ENCODE peak calls at places on chromosomes 13 and 19, in six cellular contexts. One of them, this sample, is unnamed. For H3K9me3, the result is how much of the 10 kb centered on the place peaks cover.

GRCh38 chr19:14061751-14062557 is at the start of gene PALM3:
- DNase-seq in breast epithelium: peak
- DNase-seq in tibial nerve: no peak
- DNase-seq in sigmoid colon: no peak
- DNase-seq in uterus: no peak
- DNase-seq in stomach: peak
- DNase-seq in this sample: no peak

GRCh38 chr19:19095691-19096090 is 31.9 kb downstream of the SLC25A42 start:
- DNase-seq in sigmoid colon: no peak
- DNase-seq in tibial nerve: no peak
- DNase-seq in uterus: no peak
- DNase-seq in stomach: no peak
- DNase-seq in breast epithelium: no peak
- DNase-seq in this sample: no peak

GRCh38 chr13:27830010-27830409 is 37.7 kb downstream of the GSX1 start:
- DNase-seq in tibial nerve: peak
- DNase-seq in breast epithelium: no peak
- DNase-seq in uterus: no peak
- DNase-seq in sigmoid colon: peak
- DNase-seq in stomach: peak
- DNase-seq in this sample: peak

GRCh38 chr13:41822560-41822959 is 138.3 kb downstream of the VWA8 start:
- DNase-seq in tibial nerve: no peak
- DNase-seq in sigmoid colon: no peak
- DNase-seq in breast epithelium: no peak
- DNase-seq in stomach: no peak
- DNase-seq in uterus: no peak
- DNase-seq in this sample: no peak

GRCh38 chr19:772730-773436 is 22.0 kb downstream of the MISP start:
- DNase-seq in tibial nerve: no peak
- DNase-seq in sigmoid colon: no peak
- DNase-seq in stomach: no peak
- DNase-seq in breast epithelium: no peak
- DNase-seq in uterus: no peak
- DNase-seq in this sample: no peak

GRCh38 chr13:104875008-104875762 is 1660.3 kb downstream of the EFNB2 start:
- DNase-seq in uterus: no peak
- DNase-seq in stomach: no peak
- DNase-seq in sigmoid colon: no peak
- DNase-seq in tibial nerve: no peak
- DNase-seq in breast epithelium: no peak
- DNase-seq in this sample: no peak

GRCh38 chr13:73065665-73066350 is 7.0 kb downstream of the KLF5 start:
- DNase-seq in stomach: no peak
- DNase-seq in sigmoid colon: no peak
- DNase-seq in tibial nerve: no peak
- DNase-seq in uterus: no peak
- DNase-seq in breast epithelium: no peak
- DNase-seq in this sample: no peak

GRCh38 chr19:9857920-9858746 is 23.0 kb downstream of the PIN1 start:
- DNase-seq in uterus: no peak
- DNase-seq in stomach: no peak
- DNase-seq in sigmoid colon: no peak
- DNase-seq in tibial nerve: no peak
- DNase-seq in breast epithelium: no peak
- DNase-seq in this sample: peak

GRCh38 chr19:15992014-15992413 is 43.2 kb downstream of the OR10H4 start:
- DNase-seq in stomach: no peak
- DNase-seq in sigmoid colon: no peak
- DNase-seq in uterus: no peak
- DNase-seq in breast epithelium: no peak
- DNase-seq in tibial nerve: no peak
- DNase-seq in this sample: no peak

GRCh38 chr19:38073806-38074685 is 150.0 kb downstream of the DPF1 start:
- DNase-seq in breast epithelium: no peak
- DNase-seq in uterus: no peak
- DNase-seq in sigmoid colon: no peak
- DNase-seq in tibial nerve: no peak
- DNase-seq in stomach: no peak
- DNase-seq in this sample: no peak

GRCh38 chr13:46804391-46804815 is 7.4 kb upstream of the ESD start:
- DNase-seq in tibial nerve: no peak
- DNase-seq in stomach: no peak
- DNase-seq in uterus: no peak
- DNase-seq in breast epithelium: no peak
- DNase-seq in sigmoid colon: no peak
- DNase-seq in this sample: no peak

GRCh38 chr13:41470187-41470586 is 12.8 kb downstream of the RGCC start:
- DNase-seq in breast epithelium: no peak
- DNase-seq in stomach: no peak
- DNase-seq in uterus: no peak
- DNase-seq in tibial nerve: no peak
- DNase-seq in sigmoid colon: no peak
- DNase-seq in this sample: no peak

GRCh38 chr19:10011974-10012373 is 1.3 kb upstream of the RDH8 start:
- DNase-seq in uterus: no peak
- DNase-seq in sigmoid colon: no peak
- DNase-seq in stomach: no peak
- DNase-seq in breast epithelium: no peak
- DNase-seq in tibial nerve: no peak
- DNase-seq in this sample: no peak

GRCh38 chr19:46764817-46765291 is 18.6 kb upstream of the STRN4 start:
- DNase-seq in tibial nerve: no peak
- DNase-seq in stomach: no peak
- DNase-seq in uterus: no peak
- DNase-seq in breast epithelium: no peak
- DNase-seq in sigmoid colon: peak
- DNase-seq in this sample: no peak

GRCh38 chr19:31730270-31730669 is 381.0 kb upstream of the TSHZ3 start:
- DNase-seq in stomach: no peak
- DNase-seq in tibial nerve: no peak
- DNase-seq in uterus: no peak
- DNase-seq in breast epithelium: no peak
- DNase-seq in sigmoid colon: no peak
- DNase-seq in this sample: no peak

GRCh38 chr13:48155850-48156249 is 60.9 kb upstream of the MED4 start:
- DNase-seq in breast epithelium: no peak
- DNase-seq in sigmoid colon: no peak
- DNase-seq in tibial nerve: no peak
- DNase-seq in uterus: no peak
- DNase-seq in stomach: no peak
- DNase-seq in this sample: no peak

GRCh38 chr13:107854880-107855279 is 360.5 kb downstream of the LIG4 start:
- DNase-seq in stomach: no peak
- DNase-seq in tibial nerve: no peak
- DNase-seq in breast epithelium: no peak
- DNase-seq in uterus: no peak
- DNase-seq in sigmoid colon: no peak
- DNase-seq in this sample: no peak

GRCh38 chr19:5131031-5131865 is 162.3 kb downstream of the KDM4B start:
- DNase-seq in tibial nerve: no peak
- DNase-seq in sigmoid colon: no peak
- DNase-seq in uterus: no peak
- DNase-seq in breast epithelium: no peak
- DNase-seq in stomach: no peak
- DNase-seq in this sample: peak

GRCh38 chr13:47934371-47934770 is 66.7 kb downstream of the SUCLA2 start:
- DNase-seq in tibial nerve: no peak
- DNase-seq in sigmoid colon: no peak
- DNase-seq in uterus: no peak
- DNase-seq in breast epithelium: no peak
- DNase-seq in stomach: no peak
- DNase-seq in this sample: no peak

GRCh38 chr13:105991622-105992254 is 543.7 kb downstream of the EFNB2 start:
- DNase-seq in tibial nerve: no peak
- DNase-seq in breast epithelium: no peak
- DNase-seq in uterus: no peak
- DNase-seq in stomach: peak
- DNase-seq in sigmoid colon: no peak
- DNase-seq in this sample: no peak

GRCh38 chr13:112670864-112671263 is 19.0 kb upstream of the ATP11A start:
- DNase-seq in stomach: no peak
- DNase-seq in breast epithelium: no peak
- DNase-seq in uterus: no peak
- DNase-seq in sigmoid colon: peak
- DNase-seq in tibial nerve: no peak
- DNase-seq in this sample: no peak

GRCh38 chr13:112670118-112670517 is 19.7 kb upstream of the ATP11A start:
- DNase-seq in tibial nerve: no peak
- DNase-seq in sigmoid colon: peak
- DNase-seq in stomach: peak
- DNase-seq in uterus: no peak
- DNase-seq in breast epithelium: no peak
- DNase-seq in this sample: no peak

GRCh38 chr13:112672651-112673284 is 17.1 kb upstream of the ATP11A start:
- DNase-seq in uterus: no peak
- DNase-seq in breast epithelium: no peak
- DNase-seq in stomach: no peak
- DNase-seq in tibial nerve: no peak
- DNase-seq in sigmoid colon: no peak
- DNase-seq in this sample: no peak

GRCh38 chr13:112671359-112671758 is 18.5 kb upstream of the ATP11A start:
- DNase-seq in breast epithelium: no peak
- DNase-seq in stomach: no peak
- DNase-seq in uterus: no peak
- DNase-seq in tibial nerve: no peak
- DNase-seq in sigmoid colon: peak
- DNase-seq in this sample: no peak

DNA sequence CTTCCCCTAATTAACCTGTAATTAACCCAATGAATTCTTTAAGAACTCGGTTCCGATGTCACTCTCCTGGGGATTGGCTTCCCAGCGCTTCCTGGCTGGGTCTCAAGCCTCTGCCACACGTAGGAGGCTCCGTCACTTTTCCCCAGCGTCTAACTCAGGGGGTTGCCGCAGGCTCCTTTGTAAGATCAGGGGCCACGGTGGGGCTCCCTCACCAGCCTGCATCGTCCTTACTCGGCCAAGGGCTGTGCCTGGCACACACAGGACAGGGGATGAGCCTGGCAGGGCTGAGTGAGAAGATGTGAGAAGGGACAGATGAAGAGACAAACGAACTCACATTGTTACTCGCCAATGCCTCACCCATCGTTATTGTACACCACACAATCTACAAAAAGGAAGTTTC is 20.9 kb upstream of the ATP11A start:
- DNase-seq in breast epithelium: peak
- DNase-seq in stomach: peak
- DNase-seq in uterus: no peak
- DNase-seq in tibial nerve: no peak
- DNase-seq in sigmoid colon: peak
- DNase-seq in this sample: no peak
- TF ChIP-seq POLR2A in breast epithelium: no peak
- TF ChIP-seq POLR2A in stomach: no peak
- TF ChIP-seq POLR2A in uterus: no peak
- TF ChIP-seq POLR2A in tibial nerve: no peak
- TF ChIP-seq POLR2A in sigmoid colon: no peak
- TF ChIP-seq POLR2A in this sample: no peak

DNA sequence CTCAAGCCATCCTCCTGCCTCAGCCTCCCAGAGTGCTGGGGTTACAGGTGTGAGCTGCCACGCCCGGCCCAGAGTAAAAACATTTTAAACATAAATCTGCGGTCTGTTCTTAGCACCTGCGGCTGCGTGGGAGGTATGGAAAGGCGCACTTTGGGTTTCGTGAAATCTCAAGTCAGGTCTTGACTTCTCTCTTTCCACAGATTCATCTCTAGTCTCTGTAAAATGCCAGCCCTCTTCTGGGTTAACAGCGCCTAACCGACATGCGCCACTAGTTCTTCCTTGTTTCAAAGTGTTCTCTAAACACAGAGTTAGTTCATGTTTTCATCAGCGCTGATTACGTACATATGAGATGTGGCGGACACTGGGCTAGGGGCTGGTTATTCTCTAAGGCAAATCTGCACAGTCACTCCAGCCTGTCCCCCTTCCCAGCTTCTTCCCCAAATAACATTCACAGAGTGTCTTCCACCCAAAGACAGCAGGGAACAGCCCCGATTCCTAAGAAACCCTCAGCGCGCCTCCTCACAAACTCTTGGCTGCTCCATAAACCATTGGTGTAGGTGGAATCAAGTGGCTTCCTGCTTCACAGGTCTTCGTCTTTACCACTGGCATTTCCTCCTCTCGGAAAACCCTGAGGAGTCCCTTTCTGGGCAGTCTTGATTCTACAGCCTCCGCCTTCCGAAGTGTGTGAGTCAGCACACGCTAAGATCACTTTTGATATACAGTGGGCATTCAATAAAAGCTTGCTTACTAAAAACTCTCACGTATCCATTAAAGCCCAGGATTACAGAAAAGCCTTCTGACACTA is 1.4 kb downstream of the PARP4 start:
- DNase-seq in sigmoid colon: no peak
- DNase-seq in tibial nerve: peak
- DNase-seq in stomach: peak
- DNase-seq in breast epithelium: no peak
- DNase-seq in uterus: no peak
- DNase-seq in this sample: peak
- H3K9me3 ChIP-seq in sigmoid colon: under half
- H3K9me3 ChIP-seq in tibial nerve: under half
- H3K9me3 ChIP-seq in stomach: under half
- H3K9me3 ChIP-seq in breast epithelium: under half
- H3K9me3 ChIP-seq in uterus: under half
- H3K9me3 ChIP-seq in this sample: under half

GRCh38 chr19:39845621-39846175 is 481 bp downstream of the FBL start:
- DNase-seq in breast epithelium: no peak
- DNase-seq in sigmoid colon: no peak
- DNase-seq in tibial nerve: no peak
- DNase-seq in stomach: no peak
- DNase-seq in uterus: no peak
- DNase-seq in this sample: no peak
- TF ChIP-seq POLR2A in breast epithelium: no peak
- TF ChIP-seq POLR2A in sigmoid colon: no peak
- TF ChIP-seq POLR2A in tibial nerve: no peak
- TF ChIP-seq POLR2A in stomach: no peak
- TF ChIP-seq POLR2A in uterus: no peak
- TF ChIP-seq POLR2A in this sample: no peak

DNA sequence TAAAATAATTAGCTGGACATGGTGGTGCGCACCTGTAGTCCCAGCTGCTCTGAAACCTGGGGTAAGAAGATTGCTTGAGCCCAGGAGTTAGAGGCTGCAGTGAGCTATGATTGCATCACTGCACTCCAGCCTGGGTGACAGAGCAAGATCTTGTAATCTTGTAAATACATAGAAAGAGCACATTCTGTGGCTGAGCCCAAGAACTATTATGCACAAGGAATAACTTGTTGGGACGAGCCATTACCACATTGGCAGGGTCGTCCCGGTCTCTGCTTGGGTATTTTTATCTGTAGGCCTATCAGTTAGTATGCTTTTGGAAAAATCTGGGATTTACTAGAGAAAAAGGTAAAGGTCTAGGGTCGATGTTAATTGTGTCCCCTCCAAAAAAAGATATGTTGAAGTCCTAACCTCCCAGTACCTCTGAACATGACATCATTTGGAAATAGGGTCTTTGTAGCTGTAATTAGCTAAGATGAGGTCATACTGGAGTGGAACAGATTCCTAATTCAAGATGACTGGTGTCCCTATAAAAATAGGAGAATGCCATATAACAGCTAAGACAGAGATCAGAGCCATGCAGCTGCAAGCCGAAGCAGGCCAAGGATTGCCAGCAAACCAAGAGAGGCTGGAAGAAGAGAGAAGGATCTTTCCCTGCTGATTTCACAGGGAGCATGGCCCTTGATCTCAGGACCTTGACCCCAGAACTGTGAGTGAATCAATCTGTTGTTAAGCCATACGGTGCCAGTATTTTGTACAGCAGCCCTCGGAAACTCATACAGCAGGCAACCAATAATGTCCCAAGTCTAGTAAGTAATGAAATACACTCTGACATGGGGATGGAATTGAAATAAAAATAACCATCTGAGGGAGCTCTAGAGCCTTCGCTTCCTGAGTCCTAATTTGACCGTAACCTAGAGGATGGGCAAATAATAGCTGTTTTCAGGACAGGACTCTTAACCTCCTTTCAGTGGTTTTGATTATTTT is 77.0 kb downstream of the TM9SF2 start:
- DNase-seq in tibial nerve: no peak
- DNase-seq in sigmoid colon: no peak
- DNase-seq in breast epithelium: no peak
- DNase-seq in stomach: no peak
- DNase-seq in uterus: no peak
- DNase-seq in this sample: no peak
- H3K9me3 ChIP-seq in tibial nerve: under half
- H3K9me3 ChIP-seq in sigmoid colon: under half
- H3K9me3 ChIP-seq in breast epithelium: under half
- H3K9me3 ChIP-seq in stomach: under half
- H3K9me3 ChIP-seq in uterus: under half
- H3K9me3 ChIP-seq in this sample: under half